ENCODE peak calls at places on chromosomes 4 and X, in four cellular contexts. One of them, this sample, is unnamed.

GRCh38 chrX:46770006-46770816 is 11.3 kb upstream of the SLC9A7 start:
- DNase-seq in K562: no peak
- DNase-seq in GM12878: no peak
- DNase-seq in GM12891: no peak
- DNase-seq in this sample: no peak

GRCh38 chr4:128858875-128859696 is 49.6 kb downstream of the JADE1 start:
- DNase-seq in K562: no peak
- DNase-seq in GM12878: no peak
- DNase-seq in GM12891: no peak
- DNase-seq in this sample: no peak

GRCh38 chr4:145861331-145862318 is 77.0 kb downstream of the ZNF827 start:
- DNase-seq in K562: no peak
- DNase-seq in GM12878: no peak
- DNase-seq in GM12891: no peak
- DNase-seq in this sample: no peak

GRCh38 chr4:40238008-40238699 is 41.3 kb downstream of the RHOH start:
- DNase-seq in K562: peak
- DNase-seq in GM12878: no peak
- DNase-seq in GM12891: no peak
- DNase-seq in this sample: no peak

GRCh38 chr4:145732416-145732815 is 52.5 kb downstream of the C4orf51 start:
- DNase-seq in K562: no peak
- DNase-seq in GM12878: no peak
- DNase-seq in GM12891: no peak
- DNase-seq in this sample: no peak

GRCh38 chr4:144705861-144706590 is 60.1 kb downstream of the HHIP start:
- DNase-seq in K562: no peak
- DNase-seq in GM12878: no peak
- DNase-seq in GM12891: no peak
- DNase-seq in this sample: no peak

GRCh38 chrX:17564689-17565409 is 172.4 kb upstream of the SCML1 start:
- DNase-seq in K562: no peak
- DNase-seq in GM12878: no peak
- DNase-seq in GM12891: no peak
- DNase-seq in this sample: peak

GRCh38 chr4:128871948-128872347 is 62.4 kb downstream of the JADE1 start:
- DNase-seq in K562: no peak
- DNase-seq in GM12878: no peak
- DNase-seq in GM12891: no peak
- DNase-seq in this sample: no peak

GRCh38 chr4:150911326-150911725 is 103.8 kb downstream of the LRBA start:
- DNase-seq in K562: no peak
- DNase-seq in GM12878: no peak
- DNase-seq in GM12891: no peak
- DNase-seq in this sample: no peak

GRCh38 chrX:14936561-14936960 is 63.3 kb downstream of the MOSPD2 start:
- DNase-seq in K562: peak
- DNase-seq in GM12878: no peak
- DNase-seq in GM12891: no peak
- DNase-seq in this sample: peak

GRCh38 chrX:10484683-10485247 is 135.6 kb downstream of the MID1 start:
- DNase-seq in K562: no peak
- DNase-seq in GM12878: no peak
- DNase-seq in GM12891: no peak
- DNase-seq in this sample: no peak

GRCh38 chr4:140150636-140150885 is 3.4 kb downstream of the MAML3 start:
- DNase-seq in K562: no peak
- DNase-seq in GM12878: no peak
- DNase-seq in GM12891: no peak
- DNase-seq in this sample: no peak

GRCh38 chrX:115892056-115892708 is 278.4 kb upstream of the AGTR2 start:
- DNase-seq in K562: no peak
- DNase-seq in GM12878: no peak
- DNase-seq in GM12891: no peak
- DNase-seq in this sample: no peak

GRCh38 chr4:4762909-4763814 is 96.3 kb upstream of the MSX1 start:
- DNase-seq in K562: no peak
- DNase-seq in GM12878: peak
- DNase-seq in GM12891: peak
- DNase-seq in this sample: no peak

GRCh38 chrX:123217728-123218127 is 33.6 kb downstream of the GRIA3 start:
- DNase-seq in K562: no peak
- DNase-seq in GM12878: no peak
- DNase-seq in GM12891: no peak
- DNase-seq in this sample: no peak

GRCh38 chrX:115606861-115607260 is 45.9 kb downstream of the PLS3 start:
- DNase-seq in K562: no peak
- DNase-seq in GM12878: no peak
- DNase-seq in GM12891: no peak
- DNase-seq in this sample: no peak

GRCh38 chr4:183241322-183241640 is 78.8 kb downstream of the CLDN22 start:
- DNase-seq in K562: peak
- DNase-seq in GM12878: no peak
- DNase-seq in GM12891: no peak
- DNase-seq in this sample: no peak

GRCh38 chr4:163164110-163164509 is 2.6 kb downstream of the NAF1 start:
- DNase-seq in K562: no peak
- DNase-seq in GM12878: no peak
- DNase-seq in GM12891: no peak
- DNase-seq in this sample: no peak
- TF ChIP-seq SPI1 in K562: no peak
- TF ChIP-seq SPI1 in GM12878: no peak
- TF ChIP-seq SPI1 in GM12891: no peak
- TF ChIP-seq SPI1 in this sample: no peak

GRCh38 chrX:1475881-1476280 is 23.2 kb upstream of the ASMTL start:
- DNase-seq in K562: no peak
- DNase-seq in GM12878: no peak
- DNase-seq in GM12891: no peak
- DNase-seq in this sample: no peak
- TF ChIP-seq SPI1 in K562: no peak
- TF ChIP-seq SPI1 in GM12878: no peak
- TF ChIP-seq SPI1 in GM12891: no peak
- TF ChIP-seq SPI1 in this sample: no peak

DNA sequence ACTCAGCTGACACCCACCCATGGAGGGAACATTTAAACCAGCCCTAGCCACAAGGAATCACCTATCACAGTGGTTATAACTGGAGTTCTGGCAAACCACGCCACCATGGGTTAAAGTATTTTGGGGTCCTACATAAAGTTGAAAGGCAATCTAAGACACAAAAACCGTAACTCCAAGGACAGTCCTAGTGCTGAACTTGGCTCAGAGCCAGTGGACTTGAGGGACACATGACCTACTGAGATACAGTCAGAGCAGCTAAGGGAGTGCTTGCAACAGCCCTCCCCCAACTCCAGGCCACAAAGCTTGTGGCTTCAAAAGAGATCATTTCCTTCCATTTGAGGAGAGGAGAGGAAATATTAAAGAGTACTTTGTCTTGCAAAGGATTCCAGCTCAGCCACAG is 300.5 kb downstream of the FGF13 start:
- DNase-seq in K562: no peak
- DNase-seq in GM12878: no peak
- DNase-seq in GM12891: no peak
- DNase-seq in this sample: no peak
- TF ChIP-seq SPI1 in K562: no peak
- TF ChIP-seq SPI1 in GM12878: no peak
- TF ChIP-seq SPI1 in GM12891: no peak
- TF ChIP-seq SPI1 in this sample: no peak

GRCh38 chr4:62709618-62710252 is 1509.6 kb downstream of the ADGRL3 start:
- DNase-seq in K562: no peak
- DNase-seq in GM12878: no peak
- DNase-seq in GM12891: peak
- DNase-seq in this sample: peak
- TF ChIP-seq SPI1 in K562: no peak
- TF ChIP-seq SPI1 in GM12878: no peak
- TF ChIP-seq SPI1 in GM12891: no peak
- TF ChIP-seq SPI1 in this sample: no peak

GRCh38 chrX:41718481-41719245 is 5.3 kb upstream of the GPR82 start:
- DNase-seq in K562: no peak
- DNase-seq in GM12878: no peak
- DNase-seq in GM12891: no peak
- DNase-seq in this sample: no peak
- TF ChIP-seq SPI1 in K562: no peak
- TF ChIP-seq SPI1 in GM12878: no peak
- TF ChIP-seq SPI1 in GM12891: no peak
- TF ChIP-seq SPI1 in this sample: no peak

GRCh38 chr4:101471201-101471600 is 123.9 kb upstream of the PPP3CA start:
- DNase-seq in K562: no peak
- DNase-seq in GM12878: no peak
- DNase-seq in GM12891: no peak
- DNase-seq in this sample: no peak

DNA sequence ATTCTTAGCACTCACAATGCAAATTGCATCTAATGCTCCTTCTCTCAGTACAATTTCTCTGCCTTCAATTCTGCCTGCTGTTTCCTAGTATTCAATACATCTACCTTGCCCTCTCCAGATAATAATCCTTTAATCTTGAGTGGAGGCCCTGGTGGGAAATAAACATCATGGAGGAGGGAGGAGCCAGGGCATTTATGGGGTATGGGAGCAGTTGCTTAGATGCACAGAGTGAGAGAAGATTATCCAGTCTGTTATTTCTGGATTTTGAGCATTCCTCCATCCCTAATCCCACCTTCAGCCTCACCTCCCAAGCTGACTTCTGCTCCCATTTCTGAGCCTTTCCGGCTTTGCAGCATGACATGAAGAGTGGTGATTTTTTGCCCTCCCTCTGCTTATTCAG is 127.9 kb upstream of the PPP3CA start:
- DNase-seq in K562: no peak
- DNase-seq in GM12878: no peak
- DNase-seq in GM12891: no peak
- DNase-seq in this sample: no peak
- TF ChIP-seq SPI1 in K562: no peak
- TF ChIP-seq SPI1 in GM12878: no peak
- TF ChIP-seq SPI1 in GM12891: no peak
- TF ChIP-seq SPI1 in this sample: no peak

DNA sequence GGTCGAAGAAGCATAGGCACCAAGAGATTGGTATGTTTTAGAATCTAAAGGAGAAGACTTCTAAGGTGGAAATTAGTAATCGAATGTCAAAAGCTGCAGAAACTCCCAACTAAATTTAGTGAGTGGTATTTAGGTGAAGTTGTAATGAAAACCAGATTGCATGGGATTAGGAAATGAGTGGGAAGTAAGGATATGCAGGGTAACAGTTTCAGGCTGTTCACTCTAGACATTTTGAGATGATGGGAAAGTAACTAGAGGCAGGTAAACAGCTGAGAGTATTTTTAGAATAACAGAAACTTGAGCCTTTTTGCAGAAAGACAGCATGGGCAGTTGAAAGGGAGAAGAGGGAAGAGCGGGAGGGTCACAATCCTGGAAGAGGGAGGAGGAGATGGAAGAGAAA is 12.7 kb downstream of the SPRY1 start:
- DNase-seq in K562: no peak
- DNase-seq in GM12878: no peak
- DNase-seq in GM12891: no peak
- DNase-seq in this sample: no peak
- TF ChIP-seq SPI1 in K562: no peak
- TF ChIP-seq SPI1 in GM12878: no peak
- TF ChIP-seq SPI1 in GM12891: no peak
- TF ChIP-seq SPI1 in this sample: no peak

GRCh38 chrX:6558979-6559378 is 24.1 kb upstream of the VCX3A start:
- DNase-seq in K562: no peak
- DNase-seq in GM12878: no peak
- DNase-seq in GM12891: no peak
- DNase-seq in this sample: no peak
- TF ChIP-seq SPI1 in K562: no peak
- TF ChIP-seq SPI1 in GM12878: no peak
- TF ChIP-seq SPI1 in GM12891: no peak
- TF ChIP-seq SPI1 in this sample: no peak

GRCh38 chr4:38034986-38035882 is 75.0 kb downstream of the PTTG2 start:
- DNase-seq in K562: peak
- DNase-seq in GM12878: no peak
- DNase-seq in GM12891: peak
- DNase-seq in this sample: peak
- TF ChIP-seq SPI1 in K562: no peak
- TF ChIP-seq SPI1 in GM12878: no peak
- TF ChIP-seq SPI1 in GM12891: no peak
- TF ChIP-seq SPI1 in this sample: no peak

This sample was measured in HL-60.